ENCODE peak calls at places on chromosome 13, in seven cellular contexts. Z is transverse colon, B is K562, X is breast epithelium, T is GM12891, W is GM23338, J is sigmoid colon. G is an unnamed sample.
A peak's percentile ranks its signal among the peaks of the same experiment; 100 is the strongest.

GRCh38 chr13:61084983-61085382 is 330.7 kb downstream of the PCDH20 start:
- DNase-seq in T (no peak), B (no peak), W (no peak), X (no peak), J (no peak), Z (no peak), G (no peak)

GRCh38 chr13:26220575-26220974 is 1.5 kb downstream of the RNF6 start:
- DNase-seq in Z (no peak), X (no peak), B (peak; percentile 38), W (no peak), J (no peak), T (no peak), G (no peak)

GRCh38 chr13:110261166-110262081 is 45.5 kb downstream of the COL4A1 start:
- DNase-seq in B (no peak), Z (no peak), W (peak; percentile 71), T (no peak), X (no peak), J (no peak), G (no peak)

GRCh38 chr13:79936368-79937136 is 404.4 kb downstream of the SPRY2 start:
- DNase-seq in B (no peak), W (no peak), Z (no peak), J (no peak), X (no peak), T (no peak), G (no peak)

GRCh38 chr13:50650936-50651638 is 192.4 kb downstream of the DLEU7 start:
- DNase-seq in X (no peak), B (no peak), W (no peak), Z (no peak), T (no peak), J (no peak), G (no peak)

GRCh38 chr13:96089749-96090239 is at the start of gene HS6ST3:
- DNase-seq in W (peak; percentile 75), J (no peak), Z (no peak), T (peak; percentile 34), X (no peak), B (no peak), G (no peak)

GRCh38 chr13:111866731-111867245 is 200.2 kb upstream of the SOX1 start:
- DNase-seq in Z (no peak), X (no peak), W (no peak), J (no peak), B (no peak), T (no peak), G (no peak)

GRCh38 chr13:111328803-111329410 is 8.5 kb downstream of the TEX29 start:
- DNase-seq in J (no peak), X (no peak), T (no peak), B (no peak), W (no peak), Z (no peak), G (no peak)

GRCh38 chr13:71879129-71879535 is 12.1 kb upstream of the DACH1 start:
- DNase-seq in X (no peak), J (no peak), Z (no peak), W (peak; percentile 81), T (no peak), B (peak; percentile 27), G (no peak)

GRCh38 chr13:43303040-43303729 is 279.8 kb downstream of the DNAJC15 start:
- DNase-seq in W (peak; percentile 82), J (peak; percentile 80), T (peak; percentile 17), B (no peak), Z (peak; percentile 28), X (no peak), G (no peak)

GRCh38 chr13:82571653-82572052 is 1310.6 kb downstream of the SLITRK1 start:
- DNase-seq in B (no peak), W (no peak), T (no peak), J (no peak), X (no peak), Z (no peak), G (no peak)

GRCh38 chr13:74103970-74104555 is 30.1 kb downstream of the KLF12 start:
- DNase-seq in J (no peak), B (no peak), W (no peak), X (no peak), T (no peak), Z (no peak), G (no peak)

GRCh38 chr13:41919031-41919740 is 41.7 kb downstream of the VWA8 start:
- DNase-seq in T (no peak), W (peak; percentile 31), B (no peak), J (no peak), Z (no peak), X (no peak), G (no peak)

GRCh38 chr13:48505597-48506091 is 27.2 kb downstream of the RCBTB2 start:
- DNase-seq in X (no peak), T (no peak), B (no peak), J (no peak), W (no peak), Z (peak; percentile 41), G (no peak)

GRCh38 chr13:73341748-73342147 is 282.9 kb downstream of the KLF5 start:
- DNase-seq in J (no peak), X (no peak), W (peak; percentile 41), B (no peak), Z (no peak), T (no peak), G (no peak)

GRCh38 chr13:46119883-46120614 is 15.2 kb upstream of the CPB2 start:
- DNase-seq in J (no peak), X (no peak), Z (no peak), T (no peak), B (peak; percentile 87), W (no peak), G (no peak)
- TF ChIP-seq POLR2AphosphoS5 in J (no peak), X (no peak), Z (no peak), T (no peak), B (no peak), W (no peak), G (no peak)

GRCh38 chr13:84745051-84745551 is 862.8 kb upstream of the SLITRK1 start:
- DNase-seq in B (no peak), Z (no peak), T (no peak), X (no peak), J (no peak), W (no peak), G (no peak)
- TF ChIP-seq POLR2AphosphoS5 in B (no peak), Z (no peak), T (no peak), X (no peak), J (no peak), W (no peak), G (no peak)

GRCh38 chr13:21147827-21148226 is 28.5 kb downstream of the SKA3 start:
- DNase-seq in B (no peak), Z (no peak), X (no peak), T (no peak), J (no peak), W (peak; percentile 32), G (no peak)
- TF ChIP-seq POLR2AphosphoS5 in B (no peak), Z (no peak), X (no peak), T (peak; percentile 82), J (no peak), W (no peak), G (no peak)

GRCh38 chr13:99734013-99734693 is 232.9 kb downstream of the TM9SF2 start:
- DNase-seq in W (peak; percentile 52), X (no peak), Z (no peak), T (no peak), J (no peak), B (no peak), G (no peak)

GRCh38 chr13:99731747-99732146 is 230.5 kb downstream of the TM9SF2 start:
- DNase-seq in T (no peak), Z (no peak), B (no peak), J (no peak), W (peak; percentile 48), X (no peak), G (no peak)

GRCh38 chr13:99729745-99730144 is 228.5 kb downstream of the TM9SF2 start:
- DNase-seq in W (no peak), T (no peak), Z (no peak), J (no peak), B (no peak), X (no peak), G (no peak)

GRCh38 chr13:99733346-99733745 is 232.1 kb downstream of the TM9SF2 start:
- DNase-seq in Z (no peak), W (no peak), X (no peak), J (no peak), B (no peak), T (no peak), G (no peak)

GRCh38 chr13:99730403-99730802 is 229.1 kb downstream of the TM9SF2 start:
- DNase-seq in W (no peak), X (no peak), Z (no peak), J (no peak), T (no peak), B (no peak), G (no peak)
- TF ChIP-seq POLR2AphosphoS5 in W (no peak), X (no peak), Z (no peak), J (no peak), T (no peak), B (no peak), G (no peak)

GRCh38 chr13:21405309-21405708 is 53.8 kb downstream of the ZDHHC20 start:
- DNase-seq in B (no peak), J (no peak), X (no peak), Z (no peak), T (no peak), W (peak; percentile 20), G (no peak)
- TF ChIP-seq POLR2AphosphoS5 in B (no peak), J (no peak), X (no peak), Z (no peak), T (no peak), W (no peak), G (no peak)

GRCh38 chr13:98143157-98143553 is 261 bp downstream of the FARP1 start:
- DNase-seq in X (no peak), T (no peak), W (no peak), Z (no peak), B (peak; percentile 3), J (peak; percentile 66), G (no peak)

GRCh38 chr13:98143601-98144500 is 957 bp downstream of the FARP1 start:
- DNase-seq in X (no peak), Z (peak; percentile 23), T (no peak), B (no peak), W (peak; percentile 53), J (peak; percentile 64), G (no peak)

GRCh38 chr13:98141938-98142426 is 912 bp upstream of the FARP1 start:
- DNase-seq in T (no peak), W (peak; percentile 66), B (no peak), X (no peak), J (peak; percentile 72), Z (peak; percentile 38), G (no peak)

GRCh38 chr13:98142427-98143156 is at the start of gene FARP1:
- DNase-seq in X (peak; percentile 78), B (peak; percentile 25), T (peak; percentile 65), J (peak; percentile 86), W (peak; percentile 89), Z (peak; percentile 84), G (peak; percentile 80)

GRCh38 chr13:98144501-98145350 is 1.8 kb downstream of the FARP1 start:
- DNase-seq in Z (no peak), B (no peak), W (peak; percentile 78), J (no peak), X (no peak), T (no peak), G (no peak)
- TF ChIP-seq POLR2AphosphoS5 in Z (no peak), B (no peak), W (no peak), J (no peak), X (no peak), T (no peak), G (no peak)

DNA sequence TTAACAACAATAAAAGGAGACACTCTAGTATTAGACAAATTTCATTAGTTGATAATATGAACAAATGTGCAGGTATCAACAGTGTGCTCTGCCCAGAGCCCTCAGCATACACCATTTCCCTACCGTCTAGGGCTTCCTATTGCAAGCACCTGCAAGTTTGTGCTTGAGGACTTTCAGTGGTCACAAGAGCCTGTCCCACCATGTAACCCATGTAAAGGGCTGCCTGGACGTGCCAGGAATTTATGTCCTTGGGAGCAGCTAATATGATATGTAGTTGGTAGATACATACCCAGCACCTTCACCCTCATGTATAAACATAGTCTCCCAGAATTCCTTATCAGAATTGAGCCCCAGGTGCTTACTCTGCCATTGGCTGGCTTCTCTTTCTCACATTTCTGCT is 128.0 kb downstream of the UFM1 start:
- DNase-seq in X (no peak), Z (no peak), W (no peak), J (no peak), B (no peak), T (no peak), G (no peak)
- TF ChIP-seq POLR2AphosphoS5 in X (no peak), Z (no peak), W (no peak), J (no peak), B (no peak), T (no peak), G (no peak)